ENCODE peak calls at places on chromosomes 13 and 19, in seven cellular contexts. E is RPMI7951, U is A549, H is dorsolateral prefrontal cortex, P is SJSA1, K is cardiac fibroblast, N is GM19239. Q is an unnamed sample.

GRCh38 chr13:108213946-108214345 is 1.4 kb downstream of the LIG4 start:
- DNase-seq in E (no peak), U (no peak), H (no peak), P (no peak), K (peak; percentile 48), N (no peak), Q (no peak)

GRCh38 chr13:32426981-32427851 is 714 bp downstream of the N4BP2L1 start:
- DNase-seq in E (peak; percentile 19), U (no peak), H (peak; percentile 42), P (peak; percentile 38), K (peak; percentile 19), N (peak; percentile 14), Q (peak; percentile 62)

GRCh38 chr13:27264181-27264580 is 6.4 kb upstream of the RASL11A start:
- DNase-seq in E (no peak), U (no peak), H (no peak), P (no peak), K (peak; percentile 72), N (no peak), Q (peak; percentile 74)

GRCh38 chr13:27533155-27533643 is 82.8 kb upstream of the MTIF3 start:
- DNase-seq in E (peak; percentile 67), U (peak; percentile 76), H (peak; percentile 80), P (peak; percentile 75), K (peak; percentile 81), N (peak; percentile 24), Q (peak; percentile 92)

GRCh38 chr13:50123862-50124535 is 108.8 kb downstream of the KCNRG start:
- DNase-seq in E (peak; percentile 96), U (peak; percentile 93), H (no peak), P (peak; percentile 97), K (peak; percentile 95), N (peak; percentile 88), Q (peak; percentile 89)

GRCh38 chr13:48072304-48072703 is 22.6 kb downstream of the MED4 start:
- DNase-seq in E (no peak), U (no peak), H (no peak), P (no peak), K (peak; percentile 46), N (no peak), Q (no peak)

GRCh38 chr19:55452381-55453325 is 8.8 kb downstream of the ISOC2 start:
- DNase-seq in E (peak; percentile 68), U (peak; percentile 80), H (peak; percentile 89), P (no peak), K (peak; percentile 66), N (no peak), Q (peak; percentile 63)

GRCh38 chr13:34810996-34811395 is 131.1 kb upstream of the NBEA start:
- DNase-seq in E (peak; percentile 50), U (no peak), H (no peak), P (no peak), K (no peak), N (no peak), Q (no peak)

GRCh38 chr19:43765109-43765876 is 10.5 kb upstream of the SMG9 start:
- DNase-seq in E (peak; percentile 100), U (peak; percentile 95), H (no peak), P (peak; percentile 98), K (peak; percentile 97), N (peak; percentile 54), Q (peak; percentile 92)

GRCh38 chr19:14406645-14407331 is 12.4 kb downstream of the DDX39A start:
- DNase-seq in E (no peak), U (no peak), H (no peak), P (no peak), K (no peak), N (no peak), Q (no peak)

GRCh38 chr19:17648097-17648660 is 40.0 kb downstream of the UNC13A start:
- DNase-seq in E (no peak), U (no peak), H (no peak), P (no peak), K (no peak), N (no peak), Q (no peak)

GRCh38 chr13:94595006-94595942 is 678 bp downstream of the TGDS start:
- DNase-seq in E (peak; percentile 21), U (no peak), H (no peak), P (no peak), K (peak; percentile 42), N (no peak), Q (peak; percentile 57)

GRCh38 chr13:97100821-97101220 is 106.5 kb upstream of the OXGR1 start:
- DNase-seq in E (no peak), U (no peak), H (no peak), P (no peak), K (no peak), N (no peak), Q (no peak)

GRCh38 chr19:40421468-40421778 is 4.4 kb downstream of the SERTAD1 start:
- DNase-seq in E (no peak), U (no peak), H (no peak), P (no peak), K (no peak), N (no peak), Q (no peak)

GRCh38 chr19:1445932-1446712 is 3.8 kb upstream of the APC2 start:
- DNase-seq in E (no peak), U (peak; percentile 52), H (no peak), P (no peak), K (no peak), N (no peak), Q (peak; percentile 81)

GRCh38 chr19:34145741-34146202 is 26.5 kb upstream of the LSM14A start:
- DNase-seq in E (peak; percentile 53), U (peak; percentile 75), H (no peak), P (peak; percentile 53), K (peak; percentile 73), N (peak; percentile 26), Q (peak; percentile 80)

GRCh38 chr13:35712907-35713685 is 236.6 kb upstream of the MAB21L1 start:
- DNase-seq in E (peak; percentile 87), U (no peak), H (no peak), P (peak; percentile 53), K (peak; percentile 42), N (no peak), Q (peak; percentile 88)

GRCh38 chr13:39273953-39274352 is 235.7 kb downstream of the NHLRC3 start:
- DNase-seq in E (peak; percentile 16), U (peak; percentile 5), H (no peak), P (no peak), K (peak; percentile 14), N (no peak), Q (peak; percentile 26)

GRCh38 chr13:51158365-51158764 is 47.3 kb upstream of the C13orf42 start:
- DNase-seq in E (no peak), U (peak; percentile 15), H (no peak), P (no peak), K (no peak), N (no peak), Q (no peak)